ENCODE peak calls at places on chromosome 10, in four cellular contexts. X is A549, Z is HepG2, G is K562. O is an unnamed sample.

GRCh38 chr10:1434202-1434601 is 303.1 kb downstream of the ADARB2 start:
- DNase-seq in X (no peak), Z (no peak), G (no peak), O (no peak)

GRCh38 chr10:113893570-113893969 is 39.1 kb downstream of the NHLRC2 start:
- DNase-seq in X (no peak), Z (no peak), G (no peak), O (no peak)

GRCh38 chr10:130351466-130352290 is 215.5 kb downstream of the GLRX3 start:
- DNase-seq in X (no peak), Z (no peak), G (no peak), O (no peak)

GRCh38 chr10:116038259-116038658 is 234.7 kb downstream of the GFRA1 start:
- DNase-seq in X (no peak), Z (peak), G (no peak), O (peak)

GRCh38 chr10:15348579-15348978 is 22.5 kb downstream of the FAM171A1 start:
- DNase-seq in X (no peak), Z (no peak), G (no peak), O (peak)

GRCh38 chr10:62582804-62583208 is 208.6 kb downstream of the ZNF365 start:
- DNase-seq in X (no peak), Z (no peak), G (no peak), O (peak)

GRCh38 chr10:97873569-97873968 is 23.9 kb downstream of the GOLGA7B start:
- DNase-seq in X (no peak), Z (no peak), G (no peak), O (no peak)

GRCh38 chr10:47113907-47114500 is 186.0 kb upstream of the GDF10 start:
- DNase-seq in X (no peak), Z (no peak), G (no peak), O (no peak)

GRCh38 chr10:48249763-48250351 is 24.6 kb downstream of the FRMPD2 start:
- DNase-seq in X (no peak), Z (no peak), G (no peak), O (no peak)

GRCh38 chr10:61486738-61487396 is 33.7 kb upstream of the TMEM26 start:
- DNase-seq in X (no peak), Z (peak), G (no peak), O (peak)

GRCh38 chr10:46247181-46247475 is 39.7 kb upstream of the ANTXRL start:
- DNase-seq in X (no peak), Z (no peak), G (no peak), O (no peak)

GRCh38 chr10:98340261-98340675 is 72.3 kb upstream of the LOXL4 start:
- DNase-seq in X (no peak), Z (no peak), G (no peak), O (peak)

GRCh38 chr10:93384006-93384405 is 98.1 kb downstream of the MYOF start:
- DNase-seq in X (peak), Z (no peak), G (no peak), O (no peak)

GRCh38 chr10:107671968-107672367 is 507.5 kb upstream of the SORCS1 start:
- DNase-seq in X (no peak), Z (no peak), G (no peak), O (no peak)

GRCh38 chr10:53434413-53434812 is 661.8 kb upstream of the MBL2 start:
- DNase-seq in X (no peak), Z (no peak), G (no peak), O (no peak)

GRCh38 chr10:6770846-6771245 is 190.8 kb upstream of the PRKCQ start:
- DNase-seq in X (no peak), Z (no peak), G (no peak), O (peak)

GRCh38 chr10:70588852-70589570 is 13.5 kb downstream of the PRF1 start:
- DNase-seq in X (no peak), Z (no peak), G (no peak), O (no peak)

GRCh38 chr10:132684164-132684891 is 101.6 kb downstream of the NKX6-2 start:
- DNase-seq in X (no peak), Z (no peak), G (peak), O (peak)

GRCh38 chr10:13555884-13556529 is 27.2 kb upstream of the BEND7 start:
- DNase-seq in X (peak), Z (no peak), G (no peak), O (no peak)

DNA sequence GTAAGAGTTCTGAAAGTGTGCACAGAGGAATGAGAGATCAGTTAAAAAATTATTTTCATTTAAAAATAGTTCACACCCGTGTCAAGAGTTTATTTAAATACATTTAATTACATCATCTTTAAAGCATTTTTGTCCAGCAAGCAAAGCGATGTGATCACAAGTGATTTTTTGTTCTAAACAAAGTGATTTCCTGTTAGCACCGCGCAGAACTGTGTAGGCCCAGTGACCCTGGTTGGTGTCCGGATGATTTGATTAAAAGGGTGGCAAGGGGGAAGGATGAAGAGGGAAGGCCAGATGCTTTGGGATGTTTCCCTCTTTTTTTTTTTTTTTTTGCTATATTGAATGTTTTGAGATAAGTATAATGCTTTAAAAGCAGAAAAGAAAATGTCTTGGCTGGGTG is 227.8 kb upstream of the PITRM1 start:
- DNase-seq in X (no peak), Z (no peak), G (no peak), O (peak)
- TF ChIP-seq MAZ in X (no peak), Z (no peak), G (no peak), O (no peak)

GRCh38 chr10:89944138-89944537 is 242.7 kb downstream of the KIF20B start:
- DNase-seq in X (no peak), Z (no peak), G (no peak), O (no peak)

GRCh38 chr10:89942217-89942616 is 240.8 kb downstream of the KIF20B start:
- DNase-seq in X (no peak), Z (no peak), G (no peak), O (no peak)

GRCh38 chr10:89946106-89946505 is 244.7 kb downstream of the KIF20B start:
- DNase-seq in X (no peak), Z (no peak), G (no peak), O (peak)
- TF ChIP-seq MAZ in X (no peak), Z (no peak), G (no peak), O (no peak)

DNA sequence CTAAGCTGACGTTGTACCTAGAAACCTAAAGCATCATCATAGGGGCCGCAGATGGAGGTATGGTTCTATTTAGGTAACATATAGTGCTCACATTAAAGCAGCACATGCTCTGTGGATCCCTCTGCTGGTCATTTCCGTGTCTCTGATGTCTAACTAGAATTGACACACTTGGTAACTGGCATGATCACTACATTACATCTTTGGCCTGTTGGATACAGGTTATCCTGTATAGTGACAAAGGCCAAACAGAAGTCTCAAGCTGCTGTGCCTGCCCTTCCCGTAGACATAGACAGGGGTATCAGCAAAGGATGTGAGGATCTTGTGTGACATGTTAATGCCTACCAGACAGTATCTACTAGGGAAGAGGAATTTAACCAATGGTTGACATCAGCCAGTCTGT is 51.2 kb downstream of the KIF5B start:
- DNase-seq in X (peak), Z (peak), G (peak), O (peak)
- TF ChIP-seq MAZ in X (no peak), Z (no peak), G (no peak), O (no peak)

GRCh38 chr10:76509501-76509900 is 1078.1 kb downstream of the LRMDA start:
- DNase-seq in X (no peak), Z (no peak), G (no peak), O (no peak)

DNA sequence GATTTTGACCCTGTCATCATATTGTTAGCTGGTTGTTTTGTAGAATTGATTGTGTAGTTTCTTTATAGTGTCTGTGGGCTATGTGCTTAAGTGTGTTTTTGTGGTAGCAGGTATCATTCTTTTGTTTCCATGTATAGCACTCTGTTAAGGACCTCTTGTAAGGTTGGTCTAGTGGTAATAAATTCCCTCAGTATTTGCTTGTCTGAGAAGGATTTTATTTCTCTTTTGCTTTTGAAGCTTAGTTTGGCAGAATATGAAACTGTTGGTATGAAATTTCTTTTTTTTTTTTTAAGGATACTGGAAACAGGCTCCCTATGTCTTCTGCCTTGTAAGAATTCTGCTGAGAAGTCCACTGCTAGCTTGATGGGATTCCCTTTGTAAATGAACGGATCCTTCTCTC is 1073.4 kb downstream of the LRMDA start:
- DNase-seq in X (no peak), Z (no peak), G (no peak), O (no peak)
- TF ChIP-seq MAZ in X (no peak), Z (no peak), G (no peak), O (no peak)

GRCh38 chr10:68156373-68157185 is 47.3 kb downstream of the MYPN start:
- DNase-seq in X (peak), Z (peak), G (peak), O (peak)
- TF ChIP-seq MAZ in X (no peak), Z (no peak), G (no peak), O (no peak)

GRCh38 chr10:111039522-111039921 is 37.3 kb upstream of the ADRA2A start:
- DNase-seq in X (no peak), Z (no peak), G (no peak), O (no peak)
- TF ChIP-seq MAZ in X (no peak), Z (no peak), G (no peak), O (no peak)

GRCh38 chr10:10589540-10589939 is 428.1 kb upstream of the CELF2 start:
- DNase-seq in X (no peak), Z (no peak), G (no peak), O (peak)
- TF ChIP-seq MAZ in X (no peak), Z (no peak), G (no peak), O (no peak)

GRCh38 chr10:129157185-129157584 is 309.9 kb upstream of the MGMT start:
- DNase-seq in X (no peak), Z (no peak), G (no peak), O (no peak)

GRCh38 chr10:129163536-129163935 is 303.5 kb upstream of the MGMT start:
- DNase-seq in X (no peak), Z (no peak), G (no peak), O (no peak)

GRCh38 chr10:129165770-129166169 is 301.3 kb upstream of the MGMT start:
- DNase-seq in X (no peak), Z (no peak), G (no peak), O (no peak)

DNA sequence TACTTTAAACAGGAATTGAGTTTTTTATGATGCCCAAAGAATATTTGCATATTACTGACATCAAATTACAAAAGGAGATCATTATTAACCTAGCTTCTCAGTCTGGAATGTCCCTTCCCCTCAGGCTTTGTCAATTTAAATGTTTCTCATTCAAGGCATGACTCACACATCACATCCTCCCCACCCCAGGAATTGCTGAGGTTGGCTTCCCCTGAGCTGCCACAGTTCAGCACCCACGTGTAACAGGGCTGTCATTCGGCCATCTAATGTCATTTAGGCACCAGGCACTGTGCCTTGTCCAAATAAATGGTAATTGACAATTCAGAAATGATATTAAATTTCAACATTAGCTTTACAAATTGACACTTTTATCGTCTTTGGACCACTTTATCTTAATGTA is 305.9 kb upstream of the MGMT start:
- DNase-seq in X (no peak), Z (no peak), G (no peak), O (peak)
- TF ChIP-seq MAZ in X (no peak), Z (peak), G (peak), O (peak)